ENCODE peak calls at places on chromosome 7, in six cellular contexts. N, S, B, D, Y and U are unnamed samples.

GRCh38 chr7:2670720-2671391 is 17.1 kb upstream of the AMZ1 start:
- DNase-seq in N (no peak), S (peak), B (no peak), D (peak), Y (peak), U (peak)

GRCh38 chr7:64562246-64562620 is 638 bp downstream of the ZNF680 start:
- DNase-seq in N (no peak), S (no peak), B (no peak), D (no peak), Y (no peak), U (no peak)

GRCh38 chr7:150879345-150879744 is 27.0 kb downstream of the AOC1 start:
- DNase-seq in N (no peak), S (no peak), B (no peak), D (no peak), Y (peak), U (no peak)

GRCh38 chr7:74502216-74502891 is 48.6 kb downstream of the GTF2IRD1 start:
- DNase-seq in N (no peak), S (no peak), B (no peak), D (no peak), Y (no peak), U (peak)

GRCh38 chr7:24576171-24577052 is 3.2 kb downstream of the PALS2 start:
- DNase-seq in N (no peak), S (no peak), B (no peak), D (peak), Y (peak), U (no peak)

GRCh38 chr7:55464422-55464821 is 99.3 kb downstream of the LANCL2 start:
- DNase-seq in N (no peak), S (no peak), B (no peak), D (no peak), Y (no peak), U (no peak)

GRCh38 chr7:29127527-29127926 is 18.8 kb downstream of the CPVL start:
- DNase-seq in N (no peak), S (no peak), B (no peak), D (no peak), Y (peak), U (no peak)

GRCh38 chr7:74464931-74465906 is 11.5 kb downstream of the GTF2IRD1 start:
- DNase-seq in N (no peak), S (no peak), B (no peak), D (no peak), Y (no peak), U (no peak)

GRCh38 chr7:69364814-69365587 is 233.3 kb upstream of the AUTS2 start:
- DNase-seq in N (no peak), S (no peak), B (no peak), D (no peak), Y (no peak), U (no peak)

GRCh38 chr7:67525588-67525987 is 529.0 kb downstream of the TYW1 start:
- DNase-seq in N (peak), S (no peak), B (no peak), D (no peak), Y (no peak), U (no peak)